ENCODE peak calls at places on chromosome 20, in four cellular contexts. Q, Z, A and X are unnamed samples.

GRCh38 chr20:46348231-46348803 is 40.0 kb upstream of the CDH22 start:
- DNase-seq in Z (no peak), Q (peak), A (no peak), X (no peak)

GRCh38 chr20:40192529-40192928 is 496.5 kb downstream of the MAFB start:
- DNase-seq in Z (no peak), Q (no peak), A (no peak), X (no peak)

GRCh38 chr20:8946036-8946926 is 122.6 kb upstream of the PLCB4 start:
- DNase-seq in Z (no peak), Q (no peak), A (no peak), X (no peak)

GRCh38 chr20:7993703-7994102 is 25.9 kb downstream of the TMX4 start:
- DNase-seq in Q (no peak), Z (no peak), A (no peak), X (no peak)

GRCh38 chr20:59003836-59004492 is 3.1 kb downstream of the CTSZ start:
- DNase-seq in Z (no peak), A (no peak), Q (no peak), X (no peak)

GRCh38 chr20:21509079-21509596 is 4.7 kb downstream of the NKX2-2 start:
- DNase-seq in Z (no peak), Q (no peak), A (no peak), X (no peak)

GRCh38 chr20:9756660-9757059 is 82.2 kb downstream of the PAK5 start:
- DNase-seq in Q (no peak), Z (no peak), A (no peak), X (no peak)

GRCh38 chr20:5928063-5928462 is 22.3 kb downstream of the TRMT6 start:
- DNase-seq in A (no peak), Z (no peak), Q (no peak), X (no peak)

GRCh38 chr20:11159728-11160127 is 485.9 kb upstream of the JAG1 start:
- DNase-seq in Z (peak), Q (no peak), A (no peak), X (peak)

GRCh38 chr20:19047040-19047950 is 165.1 kb upstream of the SLC24A3 start:
- DNase-seq in Q (no peak), A (no peak), Z (no peak), X (no peak)

GRCh38 chr20:63829943-63830820 is 882 bp downstream of the ZBTB46 start:
- DNase-seq in A (no peak), Z (no peak), Q (no peak), X (peak)

GRCh38 chr20:23404196-23404595 is 17.1 kb downstream of the NAPB start:
- DNase-seq in Q (no peak), Z (no peak), A (peak), X (no peak)

GRCh38 chr20:64077094-64077493 is 2.2 kb downstream of the RGS19 start:
- DNase-seq in Q (no peak), Z (no peak), A (no peak), X (no peak)

GRCh38 chr20:47535994-47536393 is 34.3 kb downstream of the NCOA3 start:
- DNase-seq in A (no peak), Z (no peak), Q (no peak), X (no peak)

GRCh38 chr20:7879883-7880282 is 60.4 kb downstream of the HAO1 start:
- DNase-seq in A (peak), Q (no peak), Z (no peak), X (no peak)

GRCh38 chr20:59207742-59208357 is 44.2 kb downstream of the ZNF831 start:
- DNase-seq in Z (peak), Q (peak), A (peak), X (peak)

GRCh38 chr20:34510575-34510974 is 5.6 kb upstream of the DYNLRB1 start:
- DNase-seq in Q (no peak), Z (no peak), A (no peak), X (no peak)

GRCh38 chr20:58839474-58839874 is 11.2 kb downstream of the GNAS-AS1 start:
- DNase-seq in Z (no peak), A (peak), Q (peak), X (peak)

GRCh38 chr20:19143890-19144289 is 68.6 kb upstream of the SLC24A3 start:
- DNase-seq in A (no peak), Z (no peak), Q (no peak), X (no peak)

GRCh38 chr20:10171864-10172751 is 46.5 kb upstream of the SNAP25 start:
- DNase-seq in Z (no peak), A (no peak), Q (no peak), X (peak)

GRCh38 chr20:25032065-25032477 is 25.9 kb downstream of the ACSS1 start:
- DNase-seq in Q (peak), A (no peak), Z (no peak), X (no peak)

GRCh38 chr20:22411568-22412450 is 172.6 kb downstream of the FOXA2 start:
- DNase-seq in A (peak), Z (no peak), Q (peak), X (no peak)

GRCh38 chr20:25309395-25310267 is 61.7 kb downstream of the PYGB start:
- DNase-seq in Q (peak), Z (no peak), A (peak), X (peak)

DNA sequence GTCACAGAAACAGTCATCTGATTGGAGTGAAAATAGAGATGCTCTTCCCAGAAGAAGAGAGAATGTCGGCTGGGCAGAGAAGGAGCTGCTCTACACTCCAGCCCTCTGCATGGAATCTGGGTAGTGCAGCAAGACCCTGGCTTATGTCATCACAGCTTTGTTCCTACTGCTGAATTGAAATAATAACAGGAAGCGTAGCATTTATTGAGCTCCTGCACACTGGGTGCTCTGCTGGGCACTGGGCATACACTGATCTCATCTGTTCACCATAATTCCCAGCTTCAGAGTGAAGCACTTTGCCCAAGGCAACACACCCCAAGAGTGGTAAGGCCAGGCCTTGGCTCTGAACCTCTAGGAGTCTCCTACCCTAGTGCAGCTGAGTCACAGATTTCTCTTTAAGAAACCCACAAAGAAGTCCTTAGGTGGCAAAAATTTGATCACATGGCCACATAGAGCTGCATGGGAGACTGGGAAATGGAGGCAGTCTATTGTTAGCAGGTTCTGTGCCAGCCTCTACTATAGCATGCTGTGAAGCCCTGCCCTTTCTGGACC is 3.9 kb upstream of the SDCBP2 start:
- DNase-seq in Q (no peak), Z (no peak), A (no peak), X (peak)
- TF ChIP-seq MYC in Q (no peak), Z (no peak), A (no peak), X (no peak)

DNA sequence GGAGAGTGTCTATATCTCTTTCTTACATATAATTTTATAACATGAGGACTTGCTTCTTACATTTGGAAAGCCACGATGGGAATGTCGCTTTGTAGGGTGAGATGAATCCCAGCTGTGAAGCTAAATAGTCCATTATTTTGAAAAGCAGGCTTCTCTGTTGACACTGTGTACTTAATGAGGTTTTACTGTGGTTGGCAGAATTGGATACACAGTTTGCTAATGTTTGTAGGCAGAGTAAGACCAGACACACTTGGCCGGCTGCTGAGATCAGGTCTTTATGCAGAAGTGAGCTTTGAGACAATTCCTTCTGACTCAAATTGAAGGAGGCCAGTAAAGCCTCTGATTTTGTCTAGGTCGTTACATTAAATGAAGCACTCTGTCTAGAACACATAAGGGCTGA is 93.0 kb downstream of the NDUFAF5 start:
- DNase-seq in Q (no peak), A (no peak), Z (no peak), X (no peak)
- H2AFZ ChIP-seq in Q (no peak), A (no peak), Z (no peak), X (no peak)

GRCh38 chr20:38875170-38875993 is 50.8 kb upstream of the FAM83D start:
- DNase-seq in Q (peak), Z (peak), A (no peak), X (peak)

GRCh38 chr20:38880952-38881735 is 45.1 kb upstream of the FAM83D start:
- DNase-seq in A (no peak), Q (no peak), Z (no peak), X (no peak)

GRCh38 chr20:38878798-38879197 is 47.4 kb upstream of the FAM83D start:
- DNase-seq in A (peak), Z (no peak), Q (peak), X (no peak)

GRCh38 chr20:38874460-38875169 is 51.6 kb upstream of the FAM83D start:
- DNase-seq in Z (no peak), Q (no peak), A (no peak), X (no peak)

DNA sequence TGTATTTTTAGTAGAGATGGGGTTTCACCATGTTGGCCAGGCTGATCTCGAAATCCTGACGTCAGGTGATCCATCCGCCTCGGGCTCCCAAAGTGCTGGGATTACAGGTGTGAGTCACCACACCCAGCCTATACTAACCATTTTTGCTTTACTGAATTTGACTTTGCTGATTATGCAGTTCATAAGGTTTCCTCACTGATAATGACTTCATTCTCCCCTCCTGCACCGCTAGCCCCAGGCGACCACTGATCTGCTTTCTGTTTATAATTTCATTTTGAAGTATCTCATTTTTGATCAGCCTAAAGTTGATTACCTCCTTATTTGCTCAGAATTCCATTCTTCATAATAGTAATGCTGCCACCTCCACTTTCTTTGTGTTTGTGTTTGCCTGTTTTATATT is 48.7 kb upstream of the FAM83D start:
- DNase-seq in Q (no peak), A (no peak), Z (no peak), X (no peak)
- TF ChIP-seq MYC in Q (no peak), A (no peak), Z (no peak), X (no peak)

DNA sequence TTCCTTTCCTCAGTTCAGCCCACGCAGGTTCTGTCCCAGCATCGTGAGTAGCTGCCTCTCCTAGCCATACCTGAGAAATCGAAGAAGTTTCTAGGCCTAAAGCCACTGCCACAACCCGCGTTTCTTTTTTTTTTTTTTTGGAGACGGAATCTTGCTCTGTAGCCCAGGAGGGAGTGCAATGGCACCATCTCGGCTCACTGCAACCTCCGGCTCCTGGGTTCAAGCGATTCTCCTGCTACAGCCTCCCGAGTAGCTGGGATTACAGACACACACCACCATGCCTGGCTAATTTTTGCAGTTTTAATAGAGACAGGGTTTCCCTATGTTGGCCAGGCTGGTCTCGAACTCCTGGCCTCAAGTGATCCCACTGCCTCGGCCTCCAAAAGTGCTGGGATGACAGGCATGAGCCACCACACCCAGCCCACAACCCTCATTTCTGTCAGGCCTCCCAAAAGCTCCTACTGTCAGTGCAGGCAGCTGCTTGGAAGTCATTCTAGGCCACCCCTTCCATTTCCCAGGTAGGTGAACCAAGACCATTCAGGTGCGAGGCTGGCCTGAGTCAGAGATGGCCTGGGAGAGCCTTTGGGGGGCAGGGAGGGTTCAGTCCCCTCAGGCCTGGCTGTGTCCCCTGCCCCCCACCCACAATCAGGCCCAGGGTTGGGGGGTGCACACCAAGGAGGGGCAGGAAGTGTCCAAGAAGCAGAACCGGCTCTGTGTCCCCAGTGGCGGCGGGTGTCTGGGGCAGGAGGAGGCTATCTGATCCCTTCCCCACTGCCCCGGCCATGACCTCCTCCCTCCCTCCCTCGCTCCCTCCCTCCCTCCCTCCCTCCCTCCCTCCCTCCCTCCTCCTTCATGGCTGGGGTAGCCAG is 47.2 kb downstream of the NOL4L start:
- DNase-seq in Q (peak), A (no peak), Z (no peak), X (no peak)
- H2AFZ ChIP-seq in Q (peak), A (no peak), Z (no peak), X (no peak)

GRCh38 chr20:57522380-57522973 is 2.5 kb downstream of the CTCFL start:
- DNase-seq in Q (peak), A (no peak), Z (no peak), X (no peak)

GRCh38 chr20:57513199-57513598 is 11.7 kb downstream of the CTCFL start:
- DNase-seq in Z (no peak), A (no peak), Q (no peak), X (no peak)

GRCh38 chr20:57514273-57514751 is 10.6 kb downstream of the CTCFL start:
- DNase-seq in Z (no peak), Q (peak), A (peak), X (peak)

GRCh38 chr20:57512432-57512831 is 12.5 kb downstream of the CTCFL start:
- DNase-seq in Z (no peak), A (no peak), Q (no peak), X (no peak)

GRCh38 chr20:57517904-57518303 is 7.0 kb downstream of the CTCFL start:
- DNase-seq in A (no peak), Q (no peak), Z (no peak), X (no peak)
- TF ChIP-seq MYC in A (no peak), Q (no peak), Z (no peak), X (no peak)

GRCh38 chr20:60872224-60872623 is 379.8 kb upstream of the CDH4 start:
- DNase-seq in A (no peak), Q (no peak), Z (no peak), X (no peak)

GRCh38 chr20:60882776-60883303 is 369.2 kb upstream of the CDH4 start:
- DNase-seq in Z (no peak), A (no peak), Q (no peak), X (no peak)

GRCh38 chr20:60877071-60877470 is 375.0 kb upstream of the CDH4 start:
- DNase-seq in Z (no peak), A (no peak), Q (no peak), X (no peak)
- H2AFZ ChIP-seq in Z (no peak), A (no peak), Q (no peak), X (no peak)

DNA sequence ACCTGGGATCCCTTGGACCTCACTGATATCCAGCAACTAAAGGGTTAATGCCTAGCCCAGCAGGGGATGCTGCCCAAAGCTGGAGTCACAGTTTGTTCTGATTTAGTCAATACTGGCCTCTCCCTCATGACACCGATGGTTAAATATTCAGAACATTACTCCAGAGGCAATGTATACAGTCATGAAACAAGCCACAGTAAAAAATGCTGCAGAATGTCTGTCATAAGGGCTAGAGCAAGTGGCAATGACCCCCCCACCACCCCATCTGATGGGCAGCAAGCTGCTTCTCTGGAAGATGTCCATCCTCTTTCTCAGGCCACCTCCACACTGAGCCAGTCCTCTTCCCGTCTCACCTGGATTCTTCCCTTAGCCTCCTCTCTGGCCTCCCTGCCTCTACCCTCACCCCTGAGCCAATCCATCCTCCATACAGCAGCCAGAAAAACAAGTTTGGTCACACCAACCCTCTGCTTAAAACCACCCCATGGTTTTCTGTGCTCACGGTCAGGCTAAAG is 99.0 kb upstream of the KCNG1 start:
- DNase-seq in Q (no peak), A (no peak), Z (no peak), X (no peak)
- TF ChIP-seq MYC in Q (no peak), A (no peak), Z (no peak), X (no peak)

GRCh38 chr20:36179170-36179945 is 24.8 kb downstream of the EPB41L1 start:
- DNase-seq in Z (no peak), A (no peak), Q (no peak), X (no peak)
- H2AFZ ChIP-seq in Z (no peak), A (no peak), Q (no peak), X (no peak)

GRCh38 chr20:4153251-4153650 is 137.9 kb upstream of the RNF24 start:
- DNase-seq in Q (no peak), Z (no peak), A (no peak), X (no peak)
- TF ChIP-seq MYC in Q (no peak), Z (no peak), A (no peak), X (no peak)